ENCODE peak calls at places on chromosomes 7 and 10, in five cellular contexts. H is tibial artery, G is AG04450, O is hepatocyte, X is colonic mucosa. R is an unnamed sample.

GRCh38 chr10:122267849-122268737 is 3.0 kb upstream of the BTBD16 start:
- DNase-seq in H (peak), G (no peak), O (peak), X (peak), R (peak)

GRCh38 chr7:16223963-16224707 is 197.2 kb downstream of the CRPPA start:
- DNase-seq in H (no peak), G (no peak), O (no peak), X (no peak), R (no peak)

GRCh38 chr7:154795437-154795836 is 207.5 kb downstream of the PAXIP1 start:
- DNase-seq in H (no peak), G (no peak), O (no peak), X (no peak), R (no peak)

GRCh38 chr10:114401195-114401741 is 3.0 kb downstream of the AFAP1L2 start:
- DNase-seq in H (peak), G (no peak), O (no peak), X (peak), R (no peak)

GRCh38 chr7:87234949-87235348 is 15.4 kb upstream of the TMEM243 start:
- DNase-seq in H (no peak), G (no peak), O (no peak), X (no peak), R (no peak)

GRCh38 chr10:44978570-44979280 is at the start of gene DEPP1:
- DNase-seq in H (peak), G (peak), O (peak), X (peak), R (peak)

GRCh38 chr7:24531255-24531654 is 42.0 kb upstream of the PALS2 start:
- DNase-seq in H (no peak), G (no peak), O (no peak), X (no peak), R (no peak)

GRCh38 chr10:102633282-102633681 is 11.0 kb upstream of the TRIM8 start:
- DNase-seq in H (no peak), G (no peak), O (no peak), X (no peak), R (no peak)

GRCh38 chr7:44180631-44181030 is 8.6 kb downstream of the GCK start:
- DNase-seq in H (no peak), G (no peak), O (no peak), X (no peak), R (no peak)

GRCh38 chr10:71494980-71495381 is 98.3 kb downstream of the CDH23 start:
- DNase-seq in H (no peak), G (no peak), O (no peak), X (no peak), R (no peak)

GRCh38 chr7:140455743-140456142 is 23.6 kb downstream of the MKRN1 start:
- DNase-seq in H (no peak), G (no peak), O (no peak), X (peak), R (no peak)

GRCh38 chr7:116984917-116985316 is 31.6 kb downstream of the ST7 start:
- DNase-seq in H (no peak), G (no peak), O (peak), X (no peak), R (no peak)

GRCh38 chr10:12847361-12847975 is 154.0 kb downstream of the CCDC3 start:
- DNase-seq in H (no peak), G (no peak), O (no peak), X (peak), R (no peak)

GRCh38 chr10:101446071-101446470 is 92.1 kb downstream of the BTRC start:
- DNase-seq in H (no peak), G (no peak), O (no peak), X (no peak), R (no peak)

GRCh38 chr10:101442456-101442800 is 88.5 kb downstream of the BTRC start:
- DNase-seq in H (no peak), G (no peak), O (no peak), X (no peak), R (no peak)

GRCh38 chr10:101444499-101444898 is 90.5 kb downstream of the BTRC start:
- DNase-seq in H (no peak), G (no peak), O (no peak), X (no peak), R (no peak)

GRCh38 chr10:101441539-101442455 is 87.8 kb downstream of the BTRC start:
- DNase-seq in H (no peak), G (peak), O (peak), X (peak), R (no peak)

GRCh38 chr10:101444058-101444457 is 90.1 kb downstream of the BTRC start:
- DNase-seq in H (no peak), G (no peak), O (no peak), X (no peak), R (no peak)
- TF ChIP-seq CTCF in H (no peak), G (peak), O (no peak), X (no peak), R (no peak)

DNA sequence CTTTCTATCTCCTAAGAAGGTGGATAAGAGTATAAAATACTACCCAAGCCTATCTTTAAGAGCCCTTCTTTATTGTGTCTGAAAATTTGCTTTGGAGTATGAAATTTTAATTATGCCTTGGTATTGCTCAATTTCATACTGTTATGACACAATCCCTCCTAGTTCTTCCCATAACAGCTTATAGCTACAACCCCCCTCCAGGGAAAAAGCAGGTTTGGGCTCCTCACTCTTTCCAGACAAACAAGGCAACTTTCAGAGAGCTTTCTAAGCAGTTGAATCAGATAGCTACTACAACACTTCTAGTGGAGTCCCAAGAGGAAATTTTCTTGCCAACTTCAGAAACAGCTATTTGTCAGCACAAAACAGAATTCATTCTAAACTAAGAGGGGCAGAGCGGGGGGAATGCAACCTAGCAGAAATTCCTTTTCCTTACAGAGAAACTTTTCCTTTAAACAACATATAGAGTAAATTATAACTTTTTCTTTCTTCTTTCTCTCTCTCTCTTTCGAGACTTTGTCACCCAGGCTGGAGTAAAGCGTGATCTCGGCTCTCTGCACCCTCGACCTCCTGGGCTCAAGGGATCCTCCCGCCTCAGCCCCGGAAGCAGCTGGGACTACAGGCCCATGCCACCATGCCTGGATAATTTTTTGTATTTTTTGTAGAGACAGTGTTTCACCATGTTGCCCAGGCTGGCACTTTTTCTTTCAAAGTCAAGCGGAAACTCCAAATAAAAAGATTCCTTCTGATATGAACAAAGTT is 26.0 kb upstream of the JMJD1C start:
- DNase-seq in H (peak), G (no peak), O (peak), X (no peak), R (no peak)
- H3K27ac ChIP-seq in H (peak), G (peak), O (peak), X (no peak), R (no peak)

GRCh38 chr7:66114743-66115727 is at the start of gene CRCP:
- DNase-seq in H (peak), G (peak), O (peak), X (peak), R (peak)
- TF ChIP-seq CTCF in H (peak), G (peak), O (peak), X (no peak), R (no peak)

GRCh38 chr10:8375137-8375536 is 320.6 kb downstream of the GATA3 start:
- DNase-seq in H (no peak), G (no peak), O (no peak), X (no peak), R (no peak)

GRCh38 chr10:8374334-8374733 is 319.8 kb downstream of the GATA3 start:
- DNase-seq in H (no peak), G (no peak), O (no peak), X (no peak), R (no peak)

GRCh38 chr10:8379906-8380832 is 325.7 kb downstream of the GATA3 start:
- DNase-seq in H (no peak), G (no peak), O (peak), X (no peak), R (no peak)

GRCh38 chr10:8380833-8381491 is 326.5 kb downstream of the GATA3 start:
- DNase-seq in H (no peak), G (no peak), O (no peak), X (no peak), R (no peak)

DNA sequence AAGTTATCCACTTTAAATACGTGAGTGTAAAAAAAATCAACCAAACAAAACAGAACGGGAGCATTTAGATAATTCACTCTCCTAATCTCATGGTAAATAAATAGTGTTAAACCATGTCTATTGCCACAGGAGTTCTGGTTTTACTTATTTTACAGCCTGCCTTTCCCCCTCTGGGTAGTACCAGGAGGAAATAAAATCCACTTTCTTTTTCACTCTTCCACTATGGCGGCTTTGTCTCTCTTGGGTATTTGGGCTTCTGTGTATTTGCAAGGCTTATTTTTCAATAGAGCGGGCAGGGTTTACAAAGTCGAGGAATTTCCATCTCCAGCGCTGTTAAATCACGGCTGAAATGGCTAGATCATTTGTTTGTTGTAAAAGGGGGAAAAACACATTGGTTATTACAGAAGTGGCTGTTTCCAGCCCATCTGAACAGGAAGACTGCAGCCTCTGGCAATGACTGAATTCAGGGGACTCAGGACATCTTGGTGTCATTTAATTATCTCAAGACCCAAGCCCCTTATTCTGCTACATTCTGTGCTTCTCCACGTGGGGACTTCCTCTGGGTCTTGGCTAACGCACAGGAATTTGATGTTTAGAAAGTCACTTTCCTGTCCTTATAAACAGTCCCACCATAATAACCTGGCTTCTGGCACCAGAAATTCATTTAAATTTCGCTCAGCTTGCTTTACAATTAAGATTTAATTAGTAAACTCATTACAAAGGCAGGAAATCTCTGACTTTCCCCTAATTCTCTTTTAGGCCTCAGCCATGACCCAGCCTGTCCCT is 323.9 kb downstream of the GATA3 start:
- DNase-seq in H (no peak), G (no peak), O (no peak), X (no peak), R (no peak)
- H3K27ac ChIP-seq in H (no peak), G (no peak), O (no peak), X (no peak), R (no peak)

DNA sequence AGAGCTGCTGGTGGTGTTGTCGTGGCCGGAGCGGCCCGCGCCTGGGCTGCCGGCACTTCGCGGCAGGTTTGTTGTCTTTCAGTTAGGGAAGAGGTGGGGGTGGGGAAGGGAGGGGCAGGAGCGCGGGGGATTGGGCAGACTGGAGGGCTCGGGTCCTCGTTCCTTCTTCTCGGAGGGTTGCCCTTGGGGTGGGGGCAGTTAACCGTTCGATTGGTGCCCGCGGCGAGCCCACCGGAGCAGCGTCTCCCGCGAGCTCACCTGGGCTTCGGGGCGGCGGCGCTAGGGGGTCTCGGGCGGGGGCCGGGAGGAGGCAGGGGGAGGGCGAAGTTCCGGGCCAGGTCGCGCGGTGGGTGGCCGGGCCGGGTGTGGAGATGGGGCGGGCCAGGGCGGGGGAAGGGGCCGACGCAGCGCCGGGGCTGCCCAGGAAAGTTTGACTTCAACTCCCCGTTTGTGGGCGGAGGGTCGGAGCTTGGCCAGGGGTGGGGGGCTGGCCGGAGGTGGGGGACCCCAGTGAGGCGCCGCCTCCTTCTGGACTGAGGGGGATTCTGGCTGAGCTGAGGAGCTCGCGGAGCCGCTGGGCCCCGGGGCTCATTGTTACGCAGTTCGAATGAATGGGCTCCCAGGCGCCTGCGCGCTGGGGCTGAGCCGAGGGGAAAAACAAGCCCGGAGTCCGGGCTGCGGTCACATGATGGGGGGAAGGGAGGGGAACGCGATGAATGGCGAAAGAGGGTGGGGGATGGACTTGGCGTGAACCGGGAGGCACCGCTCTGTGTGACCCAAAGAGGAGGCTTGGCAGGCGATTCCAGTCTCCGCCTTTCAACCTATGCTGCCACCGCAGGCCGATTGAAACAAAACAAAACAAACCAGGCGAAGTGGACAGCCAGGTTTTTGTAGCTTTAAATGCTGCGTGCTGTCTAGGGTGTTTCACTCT is 582 bp downstream of the HBP1 start:
- DNase-seq in H (peak), G (peak), O (peak), X (peak), R (peak)
- TF ChIP-seq CTCF in H (no peak), G (peak), O (no peak), X (no peak), R (peak)

GRCh38 chr7:108002726-108003590 is at the start of gene LAMB1:
- DNase-seq in H (peak), G (no peak), O (peak), X (peak), R (peak)

GRCh38 chr7:108003591-108003935 is 602 bp upstream of the LAMB1 start:
- DNase-seq in H (no peak), G (no peak), O (no peak), X (no peak), R (no peak)

GRCh38 chr7:108007280-108007679 is 4.3 kb upstream of the LAMB1 start:
- DNase-seq in H (no peak), G (no peak), O (no peak), X (no peak), R (no peak)

GRCh38 chr7:108001759-108002725 is 919 bp downstream of the LAMB1 start:
- DNase-seq in H (no peak), G (no peak), O (peak), X (no peak), R (peak)

GRCh38 chr7:108004220-108005142 is 1.5 kb upstream of the LAMB1 start:
- DNase-seq in H (no peak), G (no peak), O (peak), X (peak), R (no peak)
- H3K27ac ChIP-seq in H (peak), G (peak), O (peak), X (peak), R (no peak)

GRCh38 chr7:20352573-20353304 is 22.0 kb downstream of the ITGB8 start:
- DNase-seq in H (no peak), G (no peak), O (peak), X (no peak), R (no peak)
- TF ChIP-seq CTCF in H (no peak), G (no peak), O (no peak), X (no peak), R (no peak)